ENCODE peak calls at places on chromosome 10, in nine cellular contexts. E, A, Z, S, T, M, P, Y and L are unnamed samples. For H3K4me1, the result is how much of the 10 kb centered on the place peaks cover.

GRCh38 chr10:30882281-30882680 is 149.4 kb downstream of the ZNF438 start:
- DNase-seq in P (no peak), Z (no peak), Y (no peak), T (no peak), S (no peak), E (no peak), A (no peak), M (no peak), L (no peak)

GRCh38 chr10:77405771-77406241 is 231.8 kb downstream of the KCNMA1 start:
- DNase-seq in P (peak), T (peak), S (peak), Z (peak), M (peak), E (no peak), Y (peak), A (peak), L (peak)

GRCh38 chr10:122682522-122682921 is 17.1 kb downstream of the C10orf120 start:
- DNase-seq in S (no peak), A (no peak), M (no peak), P (no peak), Z (no peak), E (no peak), T (no peak), Y (no peak), L (no peak)

GRCh38 chr10:50625663-50626062 is 1.9 kb upstream of the SGMS1 start:
- DNase-seq in E (no peak), Z (no peak), Y (no peak), S (peak), P (no peak), A (peak), T (no peak), M (no peak), L (peak)

GRCh38 chr10:50382576-50383023 is 131.3 kb upstream of the ASAH2 start:
- DNase-seq in Z (no peak), T (no peak), P (no peak), S (no peak), E (no peak), A (no peak), Y (no peak), M (no peak), L (no peak)

GRCh38 chr10:101961591-101962498 is 94.1 kb downstream of the ARMH3 start:
- DNase-seq in A (no peak), S (no peak), T (peak), E (peak), P (peak), Y (peak), M (peak), Z (no peak), L (no peak)

GRCh38 chr10:3467052-3467906 is 294.7 kb upstream of the PITRM1 start:
- DNase-seq in S (no peak), E (peak), A (peak), M (peak), Z (peak), Y (no peak), T (peak), P (peak), L (peak)

GRCh38 chr10:14114791-14115190 is 215.9 kb downstream of the FRMD4A start:
- DNase-seq in E (no peak), S (no peak), A (no peak), P (no peak), M (no peak), Y (no peak), Z (no peak), T (no peak), L (no peak)

GRCh38 chr10:48234807-48235206 is 39.7 kb downstream of the FRMPD2 start:
- DNase-seq in A (no peak), Z (peak), T (no peak), E (peak), P (no peak), M (no peak), Y (no peak), S (no peak), L (no peak)

GRCh38 chr10:84293574-84294016 is 34.8 kb upstream of the CCSER2 start:
- DNase-seq in T (no peak), M (no peak), S (no peak), E (no peak), A (no peak), P (no peak), Y (no peak), Z (no peak), L (no peak)

GRCh38 chr10:99403674-99404073 is 26.8 kb downstream of the GOT1 start:
- DNase-seq in A (no peak), P (no peak), Y (no peak), S (no peak), T (no peak), M (no peak), Z (no peak), E (no peak), L (no peak)

GRCh38 chr10:109937460-109937859 is 14.1 kb upstream of the XPNPEP1 start:
- DNase-seq in S (no peak), Y (no peak), A (no peak), T (no peak), M (no peak), E (no peak), P (no peak), Z (no peak), L (no peak)

GRCh38 chr10:102801978-102802377 is 35.2 kb downstream of the CYP17A1 start:
- DNase-seq in S (no peak), P (no peak), M (no peak), Y (no peak), A (no peak), E (no peak), Z (no peak), T (no peak), L (no peak)

GRCh38 chr10:34584164-34584563 is 230.9 kb downstream of the PARD3 start:
- DNase-seq in Y (no peak), T (peak), A (no peak), S (no peak), M (no peak), E (no peak), Z (no peak), P (no peak), L (no peak)

GRCh38 chr10:11793762-11794479 is 29.2 kb upstream of the PROSER2 start:
- DNase-seq in S (no peak), P (no peak), Y (no peak), T (peak), Z (no peak), M (no peak), A (no peak), E (no peak), L (no peak)

GRCh38 chr10:110887560-110887959 is 15.8 kb downstream of the PDCD4 start:
- DNase-seq in S (no peak), M (no peak), T (no peak), A (no peak), E (no peak), Z (no peak), Y (no peak), P (no peak), L (no peak)

GRCh38 chr10:3486346-3487065 is 298.5 kb downstream of the KLF6 start:
- DNase-seq in M (peak), Y (peak), Z (peak), A (peak), E (no peak), T (peak), S (peak), P (no peak), L (peak)

GRCh38 chr10:794382-794956 is 105.0 kb upstream of the DIP2C start:
- DNase-seq in S (no peak), Y (no peak), P (no peak), A (peak), M (no peak), T (no peak), E (no peak), Z (peak), L (no peak)

GRCh38 chr10:102744374-102745051 is 765 bp downstream of the WBP1L start:
- DNase-seq in A (no peak), E (no peak), T (no peak), Y (peak), P (peak), Z (no peak), S (no peak), M (no peak), L (no peak)

GRCh38 chr10:74117738-74118137 is 32.9 kb downstream of the AP3M1 start:
- DNase-seq in E (no peak), M (no peak), S (no peak), A (no peak), T (no peak), Z (no peak), P (no peak), Y (no peak), L (no peak)

GRCh38 chr10:127612-128432 is 7.4 kb upstream of the ZMYND11 start:
- DNase-seq in Z (no peak), S (no peak), A (no peak), Y (no peak), M (no peak), E (no peak), T (no peak), P (no peak), L (no peak)

GRCh38 chr10:86644412-86645110 is 9.8 kb upstream of the OPN4 start:
- DNase-seq in S (no peak), A (no peak), M (no peak), E (no peak), Z (peak), P (no peak), Y (no peak), T (peak), L (no peak)

GRCh38 chr10:78528749-78529204 is 495.1 kb downstream of the RPS24 start:
- DNase-seq in E (no peak), Z (no peak), M (no peak), Y (no peak), P (no peak), S (no peak), T (no peak), A (no peak), L (no peak)

GRCh38 chr10:114022292-114022691 is 21.4 kb upstream of the ADRB1 start:
- DNase-seq in P (peak), E (peak), M (no peak), Y (no peak), S (no peak), T (peak), A (no peak), Z (no peak), L (no peak)

GRCh38 chr10:46106410-46107255 is 60.6 kb upstream of the MSMB start:
- DNase-seq in M (peak), Z (peak), P (peak), T (peak), Y (peak), S (no peak), E (no peak), A (peak), L (peak)

GRCh38 chr10:128000660-128001059 is 93.8 kb downstream of the PTPRE start:
- DNase-seq in Y (no peak), M (peak), Z (no peak), P (peak), S (no peak), T (peak), E (no peak), A (no peak), L (no peak)

GRCh38 chr10:73647211-73647874 is 6.1 kb upstream of the MYOZ1 start:
- DNase-seq in Z (peak), P (peak), T (peak), S (no peak), A (peak), M (peak), E (peak), Y (peak), L (peak)

GRCh38 chr10:27319752-27320561 is 79.4 kb upstream of the ACBD5 start:
- DNase-seq in T (peak), Y (no peak), E (peak), S (no peak), Z (peak), P (peak), M (peak), A (peak), L (peak)

GRCh38 chr10:108608860-108609259 is 1314.5 kb downstream of the XPNPEP1 start:
- DNase-seq in T (no peak), E (no peak), P (no peak), Z (no peak), S (no peak), M (no peak), Y (no peak), A (no peak), L (no peak)

GRCh38 chr10:28939352-28940157 is 262.2 kb downstream of the BAMBI start:
- DNase-seq in T (peak), Y (peak), S (peak), M (peak), E (peak), P (peak), Z (peak), A (peak), L (peak)

GRCh38 chr10:104220515-104220914 is 11.6 kb downstream of the CFAP43 start:
- DNase-seq in Z (no peak), S (no peak), E (no peak), M (no peak), A (no peak), Y (no peak), T (no peak), P (no peak), L (no peak)

GRCh38 chr10:17954856-17955255 is 3.1 kb downstream of the SLC39A12 start:
- DNase-seq in S (no peak), Y (no peak), A (no peak), Z (no peak), P (no peak), M (no peak), T (peak), E (no peak), L (no peak)

GRCh38 chr10:89171996-89172395 is 35.1 kb downstream of the CH25H start:
- DNase-seq in Y (no peak), S (no peak), T (no peak), P (no peak), A (no peak), M (no peak), Z (no peak), E (no peak), L (no peak)

GRCh38 chr10:69800109-69800508 is 1.6 kb upstream of the COL13A1 start:
- DNase-seq in S (peak), E (no peak), M (peak), A (peak), P (no peak), Y (no peak), T (peak), Z (peak), L (peak)

GRCh38 chr10:132065491-132066105 is at the start of gene JAKMIP3:
- DNase-seq in M (peak), E (peak), T (peak), S (no peak), P (peak), A (peak), Y (no peak), Z (peak), L (peak)

GRCh38 chr10:86207226-86207625 is 159.4 kb downstream of the GRID1 start:
- DNase-seq in S (no peak), E (no peak), M (no peak), A (no peak), P (no peak), T (no peak), Y (no peak), Z (no peak), L (no peak)

GRCh38 chr10:30855131-30855530 is 176.5 kb downstream of the ZNF438 start:
- DNase-seq in P (no peak), S (no peak), Z (no peak), T (no peak), Y (no peak), A (no peak), M (no peak), E (no peak), L (no peak)

GRCh38 chr10:14196113-14196512 is 134.6 kb downstream of the FRMD4A start:
- DNase-seq in P (no peak), S (no peak), M (no peak), T (no peak), Z (no peak), A (no peak), Y (no peak), E (no peak), L (no peak)

GRCh38 chr10:71258046-71258445 is 45.7 kb downstream of the UNC5B start:
- DNase-seq in E (no peak), T (no peak), P (no peak), M (no peak), Y (no peak), Z (no peak), A (no peak), S (no peak), L (no peak)
- H3K4me1 ChIP-seq in E (half or more), T (under half), P (under half), M (under half), Y (under half), Z (under half), A (half or more), S (under half), L (under half)

GRCh38 chr10:88114368-88114767 is 250.9 kb downstream of the PTEN start:
- DNase-seq in P (peak), Y (peak), E (no peak), S (peak), A (peak), T (peak), M (peak), Z (peak), L (no peak)
- H3K4me1 ChIP-seq in P (under half), Y (under half), E (under half), S (under half), A (under half), T (under half), M (under half), Z (under half), L (under half)

DNA sequence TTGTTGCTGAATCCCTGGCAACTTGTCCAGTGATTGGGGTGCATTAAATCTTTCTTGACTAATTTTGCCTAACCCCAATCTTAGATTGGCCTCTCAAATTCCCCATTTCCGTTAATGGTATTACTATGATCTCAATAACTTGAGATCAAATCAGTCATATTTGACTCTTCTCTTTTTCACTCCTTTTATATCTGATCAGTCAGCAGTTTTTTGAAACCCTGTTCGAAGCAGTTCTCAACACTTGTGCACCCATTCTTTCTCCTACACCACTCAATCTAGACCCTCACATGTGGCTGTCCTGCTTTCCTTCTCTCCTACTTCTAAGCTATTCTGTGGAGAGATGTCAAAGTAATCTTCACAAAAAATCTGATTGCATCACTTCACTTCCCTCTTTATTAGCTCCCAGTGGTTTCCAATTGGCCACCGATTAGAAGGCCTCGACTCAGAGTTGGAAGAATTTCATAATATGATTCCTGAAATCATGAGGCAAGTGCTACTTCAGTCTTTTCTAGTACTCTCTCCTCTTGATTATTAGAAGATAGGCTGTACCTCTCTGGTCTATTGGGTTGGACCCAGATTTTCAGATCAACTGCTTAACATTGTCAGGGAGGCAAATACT is 128.9 kb downstream of the ZNF365 start:
- DNase-seq in M (no peak), Y (no peak), A (no peak), Z (no peak), E (no peak), S (no peak), T (peak), P (no peak), L (no peak)
- H3K4me1 ChIP-seq in M (under half), Y (under half), A (under half), Z (under half), E (under half), S (under half), T (under half), P (under half), L (under half)

DNA sequence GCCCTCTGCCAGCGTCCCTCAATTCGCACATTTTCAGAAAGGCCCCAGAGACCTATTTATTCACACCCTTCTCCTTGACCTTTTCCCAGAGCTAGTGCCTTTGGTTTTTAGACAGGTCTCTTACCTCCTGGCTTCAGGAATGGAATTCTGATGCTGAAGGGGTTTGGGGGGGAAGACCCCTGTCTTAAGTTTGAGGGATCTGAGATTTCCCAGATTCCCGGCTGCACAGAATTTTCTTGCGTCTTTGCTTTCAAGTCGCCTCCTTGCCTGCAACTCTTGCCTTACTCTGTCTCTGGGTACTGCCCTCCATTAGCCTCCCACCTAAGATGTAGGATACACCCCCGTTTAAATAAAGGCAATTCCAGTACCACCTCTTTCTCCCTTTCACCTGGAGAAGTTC is 1.9 kb downstream of the GATA3 start:
- DNase-seq in Y (no peak), S (no peak), A (peak), M (no peak), Z (no peak), T (no peak), P (no peak), E (no peak), L (no peak)
- H3K4me1 ChIP-seq in Y (under half), S (under half), A (half or more), M (under half), Z (under half), T (under half), P (under half), E (under half), L (under half)